ENCODE peak calls at places on chromosomes 16 and 17, in six cellular contexts. One of them, this sample, is unnamed.
A peak's percentile ranks its signal among the peaks of the same experiment; 100 is the strongest.

GRCh38 chr17:57597531-57598453 is 147.3 kb downstream of the CCDC182 start:
- DNase-seq in mucosa of descending colon: no peak
- DNase-seq in stimulated activated naive CD8-positive, alpha-beta T cell treated with anti-CD3 and anti-CD28 coated beads, Interleukin-15, amount 100 ng/mL, for 72 hours: no peak
- DNase-seq in stimulated activated CD4-positive, alpha-beta T cell treated with anti-CD3 and anti-CD28 coated beads, Interleukin-15, amount 100 ng/mL, for 1 hour: no peak
- DNase-seq in cardiac muscle cell: peak; percentile 86
- DNase-seq in GM23248: peak; percentile 84
- DNase-seq in this sample: peak; percentile 70

GRCh38 chr16:5415123-5415522 is 317.5 kb upstream of the EEF2KMT start:
- DNase-seq in mucosa of descending colon: no peak
- DNase-seq in stimulated activated naive CD8-positive, alpha-beta T cell treated with anti-CD3 and anti-CD28 coated beads, Interleukin-15, amount 100 ng/mL, for 72 hours: no peak
- DNase-seq in cardiac muscle cell: no peak
- DNase-seq in stimulated activated CD4-positive, alpha-beta T cell treated with anti-CD3 and anti-CD28 coated beads, Interleukin-15, amount 100 ng/mL, for 1 hour: no peak
- DNase-seq in GM23248: no peak
- DNase-seq in this sample: no peak

GRCh38 chr16:87178177-87178863 is 138.9 kb downstream of the C16orf95 start:
- DNase-seq in cardiac muscle cell: peak; percentile 49
- DNase-seq in stimulated activated CD4-positive, alpha-beta T cell treated with anti-CD3 and anti-CD28 coated beads, Interleukin-15, amount 100 ng/mL, for 1 hour: no peak
- DNase-seq in stimulated activated naive CD8-positive, alpha-beta T cell treated with anti-CD3 and anti-CD28 coated beads, Interleukin-15, amount 100 ng/mL, for 72 hours: no peak
- DNase-seq in mucosa of descending colon: no peak
- DNase-seq in GM23248: no peak
- DNase-seq in this sample: no peak

GRCh38 chr17:34884597-34884996 is 76.7 kb downstream of the CCT6B start:
- DNase-seq in cardiac muscle cell: no peak
- DNase-seq in mucosa of descending colon: no peak
- DNase-seq in stimulated activated CD4-positive, alpha-beta T cell treated with anti-CD3 and anti-CD28 coated beads, Interleukin-15, amount 100 ng/mL, for 1 hour: no peak
- DNase-seq in stimulated activated naive CD8-positive, alpha-beta T cell treated with anti-CD3 and anti-CD28 coated beads, Interleukin-15, amount 100 ng/mL, for 72 hours: no peak
- DNase-seq in GM23248: no peak
- DNase-seq in this sample: no peak

GRCh38 chr16:17773698-17774101 is 302.9 kb upstream of the XYLT1 start:
- DNase-seq in mucosa of descending colon: no peak
- DNase-seq in stimulated activated CD4-positive, alpha-beta T cell treated with anti-CD3 and anti-CD28 coated beads, Interleukin-15, amount 100 ng/mL, for 1 hour: no peak
- DNase-seq in cardiac muscle cell: no peak
- DNase-seq in stimulated activated naive CD8-positive, alpha-beta T cell treated with anti-CD3 and anti-CD28 coated beads, Interleukin-15, amount 100 ng/mL, for 72 hours: no peak
- DNase-seq in GM23248: peak; percentile 39
- DNase-seq in this sample: no peak

GRCh38 chr17:55264640-55265298 is at the start of gene HLF:
- DNase-seq in GM23248: peak; percentile 86
- DNase-seq in stimulated activated CD4-positive, alpha-beta T cell treated with anti-CD3 and anti-CD28 coated beads, Interleukin-15, amount 100 ng/mL, for 1 hour: peak; percentile 56
- DNase-seq in cardiac muscle cell: peak; percentile 84
- DNase-seq in mucosa of descending colon: peak; percentile 82
- DNase-seq in stimulated activated naive CD8-positive, alpha-beta T cell treated with anti-CD3 and anti-CD28 coated beads, Interleukin-15, amount 100 ng/mL, for 72 hours: peak; percentile 75
- DNase-seq in this sample: peak; percentile 84

GRCh38 chr17:81986606-81987005 is 9.2 kb downstream of the ASPSCR1 start:
- DNase-seq in stimulated activated naive CD8-positive, alpha-beta T cell treated with anti-CD3 and anti-CD28 coated beads, Interleukin-15, amount 100 ng/mL, for 72 hours: no peak
- DNase-seq in mucosa of descending colon: no peak
- DNase-seq in GM23248: no peak
- DNase-seq in cardiac muscle cell: no peak
- DNase-seq in stimulated activated CD4-positive, alpha-beta T cell treated with anti-CD3 and anti-CD28 coated beads, Interleukin-15, amount 100 ng/mL, for 1 hour: no peak
- DNase-seq in this sample: no peak

GRCh38 chr17:31754239-31754945 is 104.7 kb downstream of the COPRS start:
- DNase-seq in stimulated activated naive CD8-positive, alpha-beta T cell treated with anti-CD3 and anti-CD28 coated beads, Interleukin-15, amount 100 ng/mL, for 72 hours: no peak
- DNase-seq in cardiac muscle cell: peak; percentile 91
- DNase-seq in stimulated activated CD4-positive, alpha-beta T cell treated with anti-CD3 and anti-CD28 coated beads, Interleukin-15, amount 100 ng/mL, for 1 hour: no peak
- DNase-seq in mucosa of descending colon: no peak
- DNase-seq in GM23248: peak; percentile 79
- DNase-seq in this sample: no peak

GRCh38 chr16:13957197-13958078 is 37.5 kb downstream of the ERCC4 start:
- DNase-seq in stimulated activated CD4-positive, alpha-beta T cell treated with anti-CD3 and anti-CD28 coated beads, Interleukin-15, amount 100 ng/mL, for 1 hour: no peak
- DNase-seq in cardiac muscle cell: peak; percentile 96
- DNase-seq in mucosa of descending colon: peak; percentile 77
- DNase-seq in stimulated activated naive CD8-positive, alpha-beta T cell treated with anti-CD3 and anti-CD28 coated beads, Interleukin-15, amount 100 ng/mL, for 72 hours: peak; percentile 15
- DNase-seq in GM23248: peak; percentile 96
- DNase-seq in this sample: peak; percentile 91

This sample was measured in ACHN.